ENCODE peak calls at places on chromosome X, in six cellular contexts. T is ACHN, X is NCI-H1092, H is HEK293T, M is SJSA1, S is left kidney. K is an unnamed sample.

GRCh38 chrX:150547511-150548115 is 20.8 kb upstream of the MTM1 start:
- DNase-seq in X (peak), T (peak), S (peak), H (no peak), M (no peak), K (peak)

GRCh38 chrX:23773601-23774175 is 9.3 kb upstream of the SAT1 start:
- DNase-seq in H (no peak), T (no peak), S (peak), X (no peak), M (no peak), K (no peak)

GRCh38 chrX:132594129-132594528 is 105.3 kb upstream of the MBNL3 start:
- DNase-seq in X (no peak), M (no peak), S (no peak), H (no peak), T (no peak), K (no peak)

GRCh38 chrX:46628406-46629371 is 55.1 kb downstream of the CHST7 start:
- DNase-seq in S (peak), M (peak), T (no peak), X (no peak), H (no peak), K (no peak)

GRCh38 chrX:128992107-128992971 is 531.0 kb downstream of the SMARCA1 start:
- DNase-seq in M (no peak), T (no peak), H (peak), X (no peak), S (no peak), K (peak)

GRCh38 chrX:19334945-19335626 is 8.6 kb upstream of the PDHA1 start:
- DNase-seq in T (peak), H (peak), X (no peak), S (peak), M (no peak), K (peak)

GRCh38 chrX:79270401-79270800 is 96.7 kb downstream of the ITM2A start:
- DNase-seq in H (no peak), X (no peak), S (peak), T (peak), M (peak), K (no peak)

GRCh38 chrX:19776753-19777152 is 110.6 kb downstream of the SH3KBP1 start:
- DNase-seq in S (no peak), H (no peak), X (no peak), T (no peak), M (no peak), K (no peak)

GRCh38 chrX:138775501-138775900 is 64.0 kb upstream of the FGF13 start:
- DNase-seq in S (peak), M (peak), T (peak), X (no peak), H (peak), K (peak)

GRCh38 chrX:120560405-120560841 is 339 bp downstream of the CUL4B start:
- DNase-seq in S (no peak), T (peak), H (no peak), M (peak), X (no peak), K (peak)

GRCh38 chrX:97397371-97397770 is 513.7 kb downstream of the RPA4 start:
- DNase-seq in S (no peak), M (no peak), T (no peak), X (no peak), H (no peak), K (no peak)

GRCh38 chrX:123230798-123231197 is 46.7 kb downstream of the GRIA3 start:
- DNase-seq in S (no peak), X (no peak), T (no peak), H (no peak), M (no peak), K (peak)

GRCh38 chrX:357693-358471 is 28.8 kb downstream of the PPP2R3B start:
- DNase-seq in S (peak), M (no peak), H (no peak), T (peak), X (no peak), K (no peak)

GRCh38 chrX:151393514-151393913 is 3.5 kb upstream of the VMA21 start:
- DNase-seq in X (peak), T (no peak), H (no peak), S (peak), M (no peak), K (peak)

GRCh38 chrX:56564182-56564885 is 907 bp downstream of the UBQLN2 start:
- DNase-seq in M (peak), T (peak), S (peak), H (no peak), X (peak), K (peak)

GRCh38 chrX:49627030-49627777 is 28.4 kb downstream of the GAGE1 start:
- DNase-seq in T (peak), M (no peak), X (no peak), S (peak), H (peak), K (peak)

GRCh38 chrX:102745513-102746133 is 25.1 kb downstream of the GPRASP3 start:
- DNase-seq in H (no peak), X (no peak), T (no peak), M (no peak), S (peak), K (peak)

GRCh38 chrX:40448793-40449192 is 132.0 kb upstream of the ATP6AP2 start:
- DNase-seq in H (no peak), T (no peak), S (no peak), X (no peak), M (no peak), K (peak)

GRCh38 chrX:20414781-20415445 is 148.2 kb upstream of the RPS6KA3 start:
- DNase-seq in X (no peak), S (no peak), H (no peak), T (no peak), M (peak), K (no peak)

GRCh38 chrX:132090370-132091152 is 37.3 kb downstream of the FRMD7 start:
- DNase-seq in S (no peak), X (no peak), T (no peak), H (no peak), M (no peak), K (no peak)

K was measured in NCI-H69.